ENCODE peak calls at places on chromosomes 11 and 22, in four cellular contexts. One of them, this sample, is unnamed.

GRCh38 chr11:99257131-99257530 is 236.4 kb downstream of the CNTN5 start:
- DNase-seq in HepG2: peak
- DNase-seq in GM12878: no peak
- DNase-seq in K562: no peak
- DNase-seq in this sample: no peak

GRCh38 chr11:121513807-121514206 is 61.0 kb upstream of the SORL1-AS1 start:
- DNase-seq in HepG2: no peak
- DNase-seq in GM12878: no peak
- DNase-seq in K562: no peak
- DNase-seq in this sample: no peak

GRCh38 chr11:91085985-91086384 is 863.1 kb upstream of the CHORDC1 start:
- DNase-seq in HepG2: no peak
- DNase-seq in GM12878: no peak
- DNase-seq in K562: no peak
- DNase-seq in this sample: no peak

GRCh38 chr11:12556788-12557384 is 117.3 kb upstream of the TEAD1 start:
- DNase-seq in HepG2: peak
- DNase-seq in GM12878: no peak
- DNase-seq in K562: no peak
- DNase-seq in this sample: no peak

GRCh38 chr11:40294343-40294723 is 1165.1 kb downstream of the LRRC4C start:
- DNase-seq in HepG2: no peak
- DNase-seq in GM12878: no peak
- DNase-seq in K562: no peak
- DNase-seq in this sample: no peak

GRCh38 chr11:83087035-83087434 is 15.3 kb upstream of the RAB30 start:
- DNase-seq in HepG2: peak
- DNase-seq in GM12878: no peak
- DNase-seq in K562: no peak
- DNase-seq in this sample: no peak

GRCh38 chr22:17964153-17964552 is 60.2 kb downstream of the MICAL3 start:
- DNase-seq in HepG2: no peak
- DNase-seq in GM12878: no peak
- DNase-seq in K562: no peak
- DNase-seq in this sample: no peak

GRCh38 chr11:68828155-68828931 is 13.4 kb downstream of the CPT1A start:
- DNase-seq in HepG2: no peak
- DNase-seq in GM12878: no peak
- DNase-seq in K562: no peak
- DNase-seq in this sample: peak

GRCh38 chr22:19657252-19658056 is 56.8 kb upstream of the SEPTIN5 start:
- DNase-seq in HepG2: no peak
- DNase-seq in GM12878: no peak
- DNase-seq in K562: no peak
- DNase-seq in this sample: no peak

GRCh38 chr11:89220684-89221339 is 43.1 kb downstream of the TYR start:
- DNase-seq in HepG2: no peak
- DNase-seq in GM12878: no peak
- DNase-seq in K562: no peak
- DNase-seq in this sample: no peak

GRCh38 chr11:72119188-72119587 is 6.7 kb upstream of the ANAPC15 start:
- DNase-seq in HepG2: no peak
- DNase-seq in GM12878: no peak
- DNase-seq in K562: no peak
- DNase-seq in this sample: no peak

DNA sequence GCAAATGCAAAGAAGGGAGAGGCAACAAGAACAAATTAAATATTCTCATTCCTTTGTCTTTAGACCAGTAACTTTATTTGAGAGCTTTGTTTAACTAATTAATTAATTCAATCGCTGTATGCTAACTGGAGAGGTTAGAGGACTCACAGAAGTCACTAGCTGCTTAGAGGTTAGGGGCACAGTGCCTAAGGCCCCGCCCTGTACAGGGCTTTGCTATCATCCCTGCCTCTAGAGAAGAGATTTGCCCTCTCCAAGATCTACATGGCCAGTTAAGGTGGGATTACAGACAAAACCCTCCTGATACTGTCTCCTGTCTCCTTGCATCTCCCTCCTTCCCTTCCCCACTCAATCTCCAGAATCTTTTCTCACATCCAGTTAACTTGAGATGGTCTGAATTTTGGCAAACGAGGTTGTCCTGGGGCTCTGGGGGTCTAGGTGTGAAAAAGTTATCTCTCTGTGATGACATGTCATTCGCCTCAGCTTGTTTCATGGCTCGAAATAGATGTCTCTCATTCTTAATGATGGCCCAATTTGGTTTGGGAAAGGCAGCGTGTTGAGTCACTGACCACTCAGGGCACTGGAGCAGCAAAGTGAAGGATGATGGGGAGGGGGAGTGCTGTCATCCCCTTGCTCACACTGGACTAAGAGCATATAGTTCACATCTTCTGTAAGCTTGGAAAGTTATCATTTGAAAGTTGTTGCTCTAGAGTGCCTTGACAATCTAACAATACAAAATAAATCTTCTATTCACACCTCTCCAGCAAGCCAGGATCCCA is 190.9 kb downstream of the KIRREL3 start:
- DNase-seq in HepG2: no peak
- DNase-seq in GM12878: no peak
- DNase-seq in K562: no peak
- DNase-seq in this sample: no peak
- TF ChIP-seq TAF1 in HepG2: no peak
- TF ChIP-seq TAF1 in GM12878: no peak
- TF ChIP-seq TAF1 in K562: no peak
- TF ChIP-seq TAF1 in this sample: no peak

DNA sequence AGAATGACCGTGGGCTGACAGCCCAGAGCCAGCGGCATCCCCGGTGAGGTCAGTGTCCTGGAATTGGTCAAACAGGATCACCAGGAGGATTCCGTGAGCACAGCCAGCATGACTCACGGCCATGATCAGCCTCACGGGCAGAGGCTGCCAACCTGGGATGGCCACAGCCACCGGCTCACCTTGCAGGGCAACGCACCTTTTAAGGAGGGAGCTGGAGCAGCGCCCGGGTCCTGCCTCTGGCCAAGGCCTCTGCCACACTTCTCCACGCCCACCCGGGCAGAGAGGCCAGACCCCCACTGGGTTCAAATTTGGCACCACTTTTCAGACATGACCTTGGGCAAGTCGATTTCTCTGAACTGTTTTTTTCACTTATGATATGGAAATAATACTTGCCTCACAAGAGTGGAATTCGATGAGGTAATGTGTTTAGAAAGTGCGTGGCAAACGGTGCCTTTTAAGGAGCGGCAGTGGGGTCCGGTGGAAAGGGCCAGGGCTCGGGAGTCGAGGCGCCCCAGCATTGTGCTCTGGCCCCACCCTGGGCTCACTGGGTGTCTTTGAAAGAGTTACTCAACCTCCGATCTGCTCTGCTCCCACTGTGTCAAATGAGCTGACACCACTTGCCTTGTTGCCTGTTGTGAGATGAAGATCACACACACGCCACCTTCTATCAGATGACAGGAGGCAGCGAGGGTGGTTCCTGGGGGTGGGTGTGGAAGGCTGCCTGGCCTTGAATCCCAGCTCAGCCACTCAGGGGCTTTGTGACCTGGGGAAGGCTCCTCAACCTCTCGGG is 16.0 kb downstream of the TXN2 start:
- DNase-seq in HepG2: peak
- DNase-seq in GM12878: no peak
- DNase-seq in K562: no peak
- DNase-seq in this sample: no peak
- TF ChIP-seq YY1 in HepG2: no peak
- TF ChIP-seq YY1 in GM12878: no peak
- TF ChIP-seq YY1 in K562: no peak
- TF ChIP-seq YY1 in this sample: no peak

GRCh38 chr11:57638811-57639320 is 10.8 kb downstream of the YPEL4 start:
- DNase-seq in HepG2: no peak
- DNase-seq in GM12878: no peak
- DNase-seq in K562: no peak
- DNase-seq in this sample: peak

GRCh38 chr11:57635236-57635635 is 14.5 kb downstream of the YPEL4 start:
- DNase-seq in HepG2: no peak
- DNase-seq in GM12878: no peak
- DNase-seq in K562: no peak
- DNase-seq in this sample: no peak

GRCh38 chr11:57638005-57638760 is 11.5 kb downstream of the YPEL4 start:
- DNase-seq in HepG2: peak
- DNase-seq in GM12878: no peak
- DNase-seq in K562: no peak
- DNase-seq in this sample: peak

GRCh38 chr11:57639321-57640067 is 10.2 kb downstream of the YPEL4 start:
- DNase-seq in HepG2: peak
- DNase-seq in GM12878: no peak
- DNase-seq in K562: no peak
- DNase-seq in this sample: peak

GRCh38 chr11:57637626-57638004 is 12.1 kb downstream of the YPEL4 start:
- DNase-seq in HepG2: no peak
- DNase-seq in GM12878: no peak
- DNase-seq in K562: no peak
- DNase-seq in this sample: peak
- TF ChIP-seq ZBTB33 in HepG2: no peak
- TF ChIP-seq ZBTB33 in GM12878: no peak
- TF ChIP-seq ZBTB33 in K562: no peak
- TF ChIP-seq ZBTB33 in this sample: no peak

GRCh38 chr11:115580927-115581680 is 76.9 kb upstream of the CADM1 start:
- DNase-seq in HepG2: no peak
- DNase-seq in GM12878: no peak
- DNase-seq in K562: no peak
- DNase-seq in this sample: peak

GRCh38 chr11:115580416-115580815 is 76.2 kb upstream of the CADM1 start:
- DNase-seq in HepG2: no peak
- DNase-seq in GM12878: no peak
- DNase-seq in K562: no peak
- DNase-seq in this sample: no peak

GRCh38 chr11:115585361-115586024 is 81.3 kb upstream of the CADM1 start:
- DNase-seq in HepG2: no peak
- DNase-seq in GM12878: peak
- DNase-seq in K562: no peak
- DNase-seq in this sample: no peak

GRCh38 chr11:115579181-115579825 is 75.1 kb upstream of the CADM1 start:
- DNase-seq in HepG2: no peak
- DNase-seq in GM12878: no peak
- DNase-seq in K562: no peak
- DNase-seq in this sample: no peak

DNA sequence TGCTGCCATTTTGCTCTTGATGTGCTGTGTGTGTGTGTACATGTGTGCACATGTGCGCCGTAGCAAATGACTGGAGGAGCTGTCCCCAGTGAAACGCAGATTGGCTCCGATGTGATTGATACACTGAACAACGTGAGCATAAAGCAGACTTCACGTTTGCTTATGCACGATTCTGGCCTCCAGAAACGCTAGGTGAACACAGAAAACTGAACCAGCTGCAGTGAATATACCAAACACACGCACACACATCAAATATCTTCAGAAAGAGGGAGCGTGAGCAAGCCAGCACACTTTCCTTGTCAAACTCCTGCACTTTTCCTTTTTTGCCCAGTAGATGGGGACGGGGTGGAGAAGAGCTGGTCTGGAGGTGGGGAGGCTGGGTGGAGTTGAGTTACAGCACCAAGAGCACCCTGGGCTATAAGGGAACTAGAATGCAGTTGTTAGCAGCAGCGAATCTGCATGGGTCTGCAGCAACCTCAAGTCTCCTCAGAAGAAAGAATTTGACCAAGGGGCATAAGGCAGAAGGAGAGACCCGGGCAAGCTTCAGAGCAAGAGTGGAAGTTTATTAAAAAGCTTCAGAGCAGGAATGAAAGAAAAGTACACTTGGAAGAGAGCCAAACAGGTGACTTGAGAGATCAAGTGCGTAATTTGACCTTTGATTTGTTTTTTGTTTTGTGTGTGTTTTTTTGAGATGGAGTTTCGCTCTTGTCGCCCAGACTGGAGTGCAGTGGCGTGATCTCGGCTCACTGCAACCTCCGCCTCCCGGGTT is 77.8 kb upstream of the CADM1 start:
- DNase-seq in HepG2: no peak
- DNase-seq in GM12878: no peak
- DNase-seq in K562: no peak
- DNase-seq in this sample: peak
- TF ChIP-seq TAF1 in HepG2: no peak
- TF ChIP-seq TAF1 in GM12878: no peak
- TF ChIP-seq TAF1 in K562: no peak
- TF ChIP-seq TAF1 in this sample: no peak

GRCh38 chr22:50285568-50286229 is 15.5 kb upstream of the MAPK11 start:
- DNase-seq in HepG2: no peak
- DNase-seq in GM12878: no peak
- DNase-seq in K562: no peak
- DNase-seq in this sample: no peak
- TF ChIP-seq YY1 in HepG2: no peak
- TF ChIP-seq YY1 in GM12878: no peak
- TF ChIP-seq YY1 in K562: no peak
- TF ChIP-seq YY1 in this sample: no peak

DNA sequence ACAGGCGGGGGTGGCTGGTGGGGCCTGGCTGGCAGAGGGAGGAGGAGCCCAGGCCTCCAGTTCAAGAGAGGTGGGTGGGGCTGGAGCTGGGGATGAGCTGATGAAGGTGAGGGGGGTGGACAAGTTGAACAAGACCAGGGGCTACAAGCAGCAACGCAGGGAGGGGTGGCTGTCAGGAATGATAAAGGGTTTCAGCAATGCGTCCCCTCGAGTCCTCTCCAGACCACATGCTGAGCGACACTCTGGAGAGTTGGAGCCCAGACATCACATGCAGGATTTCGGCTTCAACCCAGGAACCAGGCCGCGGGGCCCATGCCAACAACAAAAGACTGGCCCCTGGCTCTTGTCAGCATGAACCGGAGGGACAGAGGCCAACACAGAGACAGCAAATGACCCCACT is 480.3 kb downstream of the BRD1 start:
- DNase-seq in HepG2: no peak
- DNase-seq in GM12878: no peak
- DNase-seq in K562: no peak
- DNase-seq in this sample: no peak
- TF ChIP-seq ZBTB33 in HepG2: no peak
- TF ChIP-seq ZBTB33 in GM12878: no peak
- TF ChIP-seq ZBTB33 in K562: no peak
- TF ChIP-seq ZBTB33 in this sample: no peak

This sample was measured in SK-N-SH.